ENCODE peak calls at places on chromosome 10, in ten cellular contexts. S is hypothalamus; K is EL; P is IMR-90; N is iris pigment epithelial cell; F is AG08395; G is fibroblast of the conjunctiva; Q is A549; Z is activated T-helper 1 cell treated with anti-CD3 and anti-CD28 coated beads, Interleukin-2, amount 50 U/mL, for 16 hours; A is activated CD4-positive, alpha-beta T cell treated with anti-CD3 and anti-CD28 coated beads, Interleukin-2, amount 10 ng/mL, durations not matched to agents 7 days and 5 days. I is an unnamed sample.

GRCh38 chr10:46282460-46283216 is 4.2 kb upstream of the ANTXRL start:
- DNase-seq in Q (peak), P (peak), S (peak), K (peak), Z (peak), N (peak), G (peak), F (peak), A (peak), I (peak)

GRCh38 chr10:78942006-78942405 is 126.8 kb upstream of the ZMIZ1 start:
- DNase-seq in F (no peak), G (no peak), Q (no peak), K (no peak), N (no peak), A (no peak), Z (no peak), S (no peak), P (no peak), I (no peak)

GRCh38 chr10:73229567-73229966 is 17.5 kb downstream of the DNAJC9 start:
- DNase-seq in G (no peak), Q (no peak), P (no peak), K (no peak), Z (no peak), S (no peak), F (no peak), N (no peak), A (no peak), I (no peak)

GRCh38 chr10:69508738-69509340 is 57.6 kb downstream of the TSPAN15 start:
- DNase-seq in S (no peak), F (no peak), Q (no peak), N (no peak), G (no peak), Z (no peak), K (no peak), A (no peak), P (no peak), I (no peak)

GRCh38 chr10:29512460-29512974 is 122.3 kb downstream of the SVIL start:
- DNase-seq in F (no peak), Z (no peak), N (no peak), Q (no peak), P (no peak), G (no peak), A (no peak), S (no peak), K (peak), I (no peak)

GRCh38 chr10:129877773-129878371 is 86.2 kb downstream of the EBF3 start:
- DNase-seq in F (peak), S (no peak), Z (no peak), G (no peak), K (no peak), A (peak), P (no peak), Q (no peak), N (no peak), I (no peak)

GRCh38 chr10:27223964-27224363 is 16.6 kb downstream of the ACBD5 start:
- DNase-seq in S (no peak), Q (no peak), P (peak), N (peak), Z (peak), K (peak), A (peak), F (peak), G (no peak), I (no peak)

GRCh38 chr10:6398419-6398818 is 181.7 kb downstream of the PRKCQ start:
- DNase-seq in K (no peak), Z (no peak), N (no peak), G (no peak), Q (no peak), S (no peak), A (no peak), F (no peak), P (no peak), I (no peak)

GRCh38 chr10:98676895-98677294 is 230.2 kb upstream of the HPS1 start:
- DNase-seq in N (no peak), P (no peak), Q (no peak), K (no peak), G (no peak), A (no peak), S (no peak), F (no peak), Z (no peak), I (no peak)

GRCh38 chr10:133162178-133162909 is 2.3 kb downstream of the KNDC1 start:
- DNase-seq in S (peak), Z (no peak), K (no peak), F (no peak), G (no peak), N (no peak), P (no peak), A (no peak), Q (no peak), I (peak)

GRCh38 chr10:116829711-116830110 is 19.6 kb upstream of the ENO4 start:
- DNase-seq in Q (no peak), K (no peak), G (no peak), A (no peak), S (no peak), Z (no peak), P (no peak), N (no peak), F (no peak), I (no peak)

GRCh38 chr10:8294779-8295178 is 240.3 kb downstream of the GATA3 start:
- DNase-seq in A (no peak), Z (no peak), N (no peak), F (no peak), P (no peak), Q (no peak), S (no peak), K (no peak), G (no peak), I (no peak)

GRCh38 chr10:59817806-59818205 is 64.6 kb upstream of the MRLN start:
- DNase-seq in A (no peak), N (peak), F (peak), Z (no peak), S (no peak), Q (no peak), G (no peak), K (peak), P (no peak), I (no peak)

GRCh38 chr10:46216836-46217748 is 69.7 kb upstream of the ANTXRL start:
- DNase-seq in P (no peak), Q (no peak), A (peak), Z (no peak), K (no peak), S (no peak), G (no peak), N (peak), F (no peak), I (no peak)